ENCODE peak calls at places on chromosomes 3 and 15, in five cellular contexts. X, N, O, U and W are unnamed samples.
A peak's percentile ranks its signal among the peaks of the same experiment; 100 is the strongest.

GRCh38 chr15:69223083-69223813 is 62.8 kb downstream of the GLCE start:
- DNase-seq in X (no peak), N (no peak), O (no peak), U (no peak), W (no peak)

GRCh38 chr3:131975047-131975446 is 59.8 kb downstream of the CPNE4 start:
- DNase-seq in X (no peak), N (no peak), O (no peak), U (no peak), W (no peak)

GRCh38 chr3:135905058-135905724 is 60.3 kb upstream of the PPP2R3A start:
- DNase-seq in X (no peak), N (no peak), O (peak; percentile 23), U (no peak), W (no peak)

GRCh38 chr3:46811615-46812236 is 51.5 kb downstream of the MYL3 start:
- DNase-seq in X (no peak), N (no peak), O (no peak), U (no peak), W (no peak)

GRCh38 chr15:31483053-31483923 is 156.7 kb downstream of the KLF13 start:
- DNase-seq in X (no peak), N (no peak), O (no peak), U (no peak), W (no peak)

GRCh38 chr15:69424001-69424400 is 9.9 kb downstream of the KIF23 start:
- DNase-seq in X (no peak), N (no peak), O (peak; percentile 63), U (no peak), W (no peak)

GRCh38 chr3:157160652-157161480 is 919 bp upstream of the CCNL1 start:
- DNase-seq in X (peak; percentile 93), N (peak; percentile 93), O (peak; percentile 92), U (peak; percentile 87), W (peak; percentile 84)

GRCh38 chr3:106030620-106030945 is 161.8 kb upstream of the CBLB start:
- DNase-seq in X (no peak), N (no peak), O (peak; percentile 67), U (no peak), W (no peak)

GRCh38 chr3:141426404-141427034 is 58.2 kb downstream of the ZBTB38 start:
- DNase-seq in X (peak; percentile 89), N (peak; percentile 84), O (peak; percentile 82), U (no peak), W (peak; percentile 95)

GRCh38 chr15:99744142-99744541 is 10.9 kb upstream of the LYSMD4 start:
- DNase-seq in X (no peak), N (no peak), O (no peak), U (no peak), W (no peak)

GRCh38 chr3:192812736-192813383 is 85.5 kb upstream of the FGF12 start:
- DNase-seq in X (peak; percentile 79), N (no peak), O (peak; percentile 52), U (no peak), W (no peak)

GRCh38 chr3:53134631-53135232 is 4.5 kb upstream of the RFT1 start:
- DNase-seq in X (peak; percentile 58), N (peak; percentile 70), O (peak; percentile 53), U (no peak), W (no peak)

GRCh38 chr3:166243511-166243910 is 406.3 kb upstream of the BCHE start:
- DNase-seq in X (no peak), N (no peak), O (no peak), U (no peak), W (no peak)

GRCh38 chr3:81485444-81485865 is 276.0 kb downstream of the GBE1 start:
- DNase-seq in X (peak; percentile 93), N (no peak), O (peak; percentile 88), U (peak; percentile 47), W (no peak)

DNA sequence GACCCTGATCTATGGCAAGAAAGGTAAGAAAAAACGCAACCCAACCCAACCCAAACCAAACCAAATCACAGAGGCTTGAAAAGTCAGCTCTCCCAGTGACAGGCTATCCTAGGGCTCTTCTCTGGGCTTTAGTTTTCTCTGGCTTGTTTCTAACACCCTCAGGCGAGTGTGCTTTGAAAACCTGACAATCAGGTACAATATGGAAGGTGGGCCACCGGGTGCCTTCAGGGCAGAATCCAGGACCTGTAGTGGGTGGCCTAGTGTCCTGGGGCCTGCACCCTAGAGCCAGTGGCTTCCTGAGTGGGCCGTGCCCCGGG is 46.8 kb downstream of the BHLHE40 start:
- DNase-seq in X (no peak), N (no peak), O (no peak), U (no peak), W (no peak)
- H3K4me3 ChIP-seq in X (no peak overlapping the region), N (no peak overlapping the region), O (no peak overlapping the region), U (peak overlapping the region; percentile 59), W (peak overlapping the region; percentile 21)

GRCh38 chr3:34008191-34008590 is 209.8 kb downstream of the PDCD6IP start:
- DNase-seq in X (no peak), N (no peak), O (peak; percentile 50), U (no peak), W (no peak)

GRCh38 chr3:34012102-34012461 is 213.7 kb downstream of the PDCD6IP start:
- DNase-seq in X (peak; percentile 74), N (no peak), O (peak; percentile 99), U (peak; percentile 96), W (peak; percentile 90)

GRCh38 chr3:34008836-34009479 is 210.5 kb downstream of the PDCD6IP start:
- DNase-seq in X (no peak), N (no peak), O (no peak), U (no peak), W (no peak)

GRCh38 chr3:34011171-34012101 is 213.0 kb downstream of the PDCD6IP start:
- DNase-seq in X (peak; percentile 8), N (no peak), O (peak; percentile 57), U (no peak), W (no peak)

DNA sequence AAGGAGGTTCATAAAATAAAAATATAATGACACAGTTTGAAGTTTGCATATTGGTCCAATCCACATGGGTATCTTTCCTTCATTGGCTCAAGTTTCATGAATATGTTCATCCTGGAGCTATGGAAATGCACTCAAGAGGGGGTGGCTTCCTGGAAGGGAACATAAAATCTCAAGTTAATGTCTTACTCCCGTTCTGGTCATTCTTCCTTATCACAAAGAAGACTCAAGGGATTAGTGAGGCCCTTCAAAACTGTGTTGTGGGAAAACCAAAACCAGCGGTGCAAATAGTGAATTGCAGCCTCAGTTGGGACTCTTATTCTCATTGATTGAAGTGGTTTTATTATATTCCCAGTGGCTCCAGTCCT is 211.0 kb downstream of the PDCD6IP start:
- DNase-seq in X (no peak), N (no peak), O (no peak), U (no peak), W (no peak)
- H3K4me3 ChIP-seq in X (no peak overlapping the region), N (no peak overlapping the region), O (no peak overlapping the region), U (no peak overlapping the region), W (no peak overlapping the region)

GRCh38 chr15:34365836-34366235 is 1.2 kb downstream of the LPCAT4 start:
- DNase-seq in X (no peak), N (no peak), O (no peak), U (no peak), W (no peak)

GRCh38 chr15:34366271-34367043 is 539 bp downstream of the LPCAT4 start:
- DNase-seq in X (peak; percentile 34), N (peak; percentile 74), O (peak; percentile 56), U (no peak), W (no peak)

GRCh38 chr15:34367128-34368081 is at the start of gene LPCAT4:
- DNase-seq in X (peak; percentile 88), N (peak; percentile 91), O (peak; percentile 80), U (peak; percentile 34), W (peak; percentile 47)

GRCh38 chr15:34364041-34364440 is 3.0 kb downstream of the LPCAT4 start:
- DNase-seq in X (no peak), N (no peak), O (no peak), U (no peak), W (no peak)

GRCh38 chr15:34365073-34365825 is 1.7 kb downstream of the LPCAT4 start:
- DNase-seq in X (no peak), N (no peak), O (peak; percentile 57), U (no peak), W (no peak)
- H3K4me3 ChIP-seq in X (no peak overlapping the region), N (no peak overlapping the region), O (no peak overlapping the region), U (peak overlapping the region; percentile 89), W (no peak overlapping the region)

DNA sequence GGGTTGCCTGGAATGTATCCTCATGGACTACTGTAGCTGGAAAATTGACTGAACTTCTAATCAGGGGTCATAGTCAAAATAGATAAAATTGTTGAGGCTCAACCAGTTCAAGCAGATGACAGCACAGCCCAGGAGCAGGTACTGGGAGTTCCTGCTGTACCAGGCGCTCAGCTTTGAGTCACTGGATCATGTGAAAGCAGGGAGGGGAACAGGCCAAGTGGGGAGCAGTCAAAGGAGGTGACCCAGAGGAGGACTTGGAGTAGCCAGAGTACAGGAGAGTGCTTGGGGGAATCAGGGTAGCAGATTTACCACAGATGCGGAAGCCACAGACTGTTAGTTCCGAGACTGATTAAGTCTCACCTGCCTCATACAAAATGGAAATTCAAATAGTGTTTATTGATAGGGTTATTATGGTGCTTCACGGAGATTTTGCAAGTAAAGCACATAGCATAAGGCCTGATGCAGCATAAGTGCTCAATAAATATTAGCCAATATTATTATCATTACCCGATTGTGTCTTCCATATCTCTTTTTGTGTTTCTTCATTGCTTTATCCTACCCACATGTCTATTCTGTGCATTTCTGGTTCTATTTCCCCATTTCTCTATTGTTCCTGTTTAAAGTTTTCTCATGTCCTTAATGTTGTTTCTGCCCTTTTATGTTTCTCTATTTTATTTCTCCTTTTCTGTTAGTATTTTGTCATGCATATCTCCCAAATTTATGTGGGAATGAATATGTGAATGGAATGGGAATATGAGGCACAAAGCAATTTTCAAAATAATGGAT is 369.2 kb upstream of the MCTP2 start:
- DNase-seq in X (no peak), N (no peak), O (no peak), U (no peak), W (peak; percentile 44)
- H3K4me3 ChIP-seq in X (no peak overlapping the region), N (no peak overlapping the region), O (no peak overlapping the region), U (no peak overlapping the region), W (no peak overlapping the region)